ENCODE peak calls at places on chromosome X, in eight cellular contexts. I is ovary, F is BE2C, P is GM23338, H is left lung, E is IMR-90, M is esophagus muscularis mucosa, J is PC-3. D is an unnamed sample.

GRCh38 chrX:78303086-78303485 is 24.3 kb downstream of the CYSLTR1 start:
- DNase-seq in M (no peak), H (no peak), P (no peak), F (no peak), J (no peak), E (no peak), I (no peak), D (no peak)

GRCh38 chrX:115345654-115346014 is 56.1 kb downstream of the LUZP4 start:
- DNase-seq in H (no peak), J (no peak), F (no peak), I (no peak), E (no peak), M (no peak), P (no peak), D (peak; percentile 68)

GRCh38 chrX:24117288-24117687 is 32.2 kb upstream of the ZFX start:
- DNase-seq in J (peak; percentile 62), F (no peak), M (no peak), H (no peak), I (peak; percentile 38), P (no peak), E (peak; percentile 88), D (no peak)

GRCh38 chrX:132875705-132876508 is 82.5 kb downstream of the HS6ST2 start:
- DNase-seq in H (no peak), F (no peak), M (no peak), I (no peak), P (peak; percentile 64), E (no peak), J (peak; percentile 70), D (no peak)

GRCh38 chrX:152412105-152412504 is 39.0 kb downstream of the GABRA3 start:
- DNase-seq in H (no peak), E (no peak), M (no peak), I (no peak), J (no peak), P (no peak), F (no peak), D (no peak)

GRCh38 chrX:54178100-54178940 is 4.7 kb downstream of the FAM120C start:
- DNase-seq in F (no peak), P (no peak), I (no peak), H (no peak), J (peak; percentile 79), M (no peak), E (peak; percentile 82), D (no peak)

GRCh38 chrX:119887721-119888425 is 7.8 kb upstream of the AKAP14 start:
- DNase-seq in J (peak; percentile 81), M (no peak), P (peak; percentile 89), F (peak; percentile 84), H (peak; percentile 89), E (peak; percentile 30), I (peak; percentile 24), D (peak; percentile 64)

GRCh38 chrX:16869393-16870094 is 618 bp downstream of the RBBP7 start:
- DNase-seq in H (peak; percentile 78), I (no peak), E (peak; percentile 18), F (peak; percentile 54), M (no peak), P (peak; percentile 60), J (peak; percentile 50), D (peak; percentile 75)

GRCh38 chrX:134761788-134762187 is 103.5 kb upstream of the PLAC1 start:
- DNase-seq in H (no peak), P (peak; percentile 36), M (no peak), F (no peak), J (peak; percentile 56), I (no peak), E (no peak), D (peak; percentile 33)

GRCh38 chrX:71873459-71873833 is 37.2 kb upstream of the NHSL2 start:
- DNase-seq in M (no peak), P (no peak), F (no peak), E (no peak), J (no peak), I (no peak), H (no peak), D (no peak)

GRCh38 chrX:103464774-103465117 is 54.5 kb downstream of the RAB40A start:
- DNase-seq in J (peak; percentile 88), F (peak; percentile 58), M (peak; percentile 93), H (no peak), P (peak; percentile 75), I (peak; percentile 83), E (peak; percentile 72), D (peak; percentile 83)

GRCh38 chrX:44474410-44474809 is 68.2 kb downstream of the FUNDC1 start:
- DNase-seq in J (peak; percentile 61), P (no peak), M (no peak), E (no peak), I (no peak), H (no peak), F (no peak), D (no peak)

GRCh38 chrX:46569621-46570020 is 3.9 kb upstream of the CHST7 start:
- DNase-seq in M (no peak), I (no peak), H (no peak), E (no peak), P (no peak), J (no peak), F (peak; percentile 4), D (no peak)

GRCh38 chrX:24198101-24198500 is 48.6 kb downstream of the ZFX start:
- DNase-seq in I (no peak), F (no peak), J (no peak), H (no peak), M (no peak), P (no peak), E (no peak), D (no peak)

GRCh38 chrX:105460366-105460765 is 239.9 kb upstream of the TEX13A start:
- DNase-seq in J (peak; percentile 30), M (no peak), F (no peak), E (no peak), H (no peak), P (no peak), I (no peak), D (no peak)

GRCh38 chrX:53316121-53316859 is 34.9 kb upstream of the IQSEC2 start:
- DNase-seq in E (no peak), H (no peak), M (no peak), J (no peak), P (no peak), I (no peak), F (no peak), D (no peak)

GRCh38 chrX:48022100-48022499 is 15.3 kb downstream of the SPACA5 start:
- DNase-seq in P (no peak), F (no peak), I (no peak), E (no peak), M (no peak), J (no peak), H (no peak), D (no peak)

GRCh38 chrX:50402886-50403285 is 67.7 kb downstream of the DGKK start:
- DNase-seq in E (no peak), H (no peak), M (no peak), P (no peak), F (no peak), J (no peak), I (no peak), D (no peak)

GRCh38 chrX:39682778-39683177 is 415.0 kb downstream of the BCOR start:
- DNase-seq in J (no peak), I (no peak), E (no peak), P (peak; percentile 47), M (no peak), F (no peak), H (no peak), D (no peak)

GRCh38 chrX:19792412-19792811 is 95.0 kb downstream of the SH3KBP1 start:
- DNase-seq in H (no peak), P (no peak), I (no peak), F (no peak), E (no peak), J (no peak), M (no peak), D (no peak)
- H3K4me1 ChIP-seq in H (no peaks in the 10 kb centered on the region), P (no peaks in the 10 kb centered on the region), I (no peaks in the 10 kb centered on the region), F (no peaks in the 10 kb centered on the region), E (no peaks in the 10 kb centered on the region), J (peaks cover 2% of the 10 kb centered on the region), M (no peaks in the 10 kb centered on the region), D (no peaks in the 10 kb centered on the region)

DNA sequence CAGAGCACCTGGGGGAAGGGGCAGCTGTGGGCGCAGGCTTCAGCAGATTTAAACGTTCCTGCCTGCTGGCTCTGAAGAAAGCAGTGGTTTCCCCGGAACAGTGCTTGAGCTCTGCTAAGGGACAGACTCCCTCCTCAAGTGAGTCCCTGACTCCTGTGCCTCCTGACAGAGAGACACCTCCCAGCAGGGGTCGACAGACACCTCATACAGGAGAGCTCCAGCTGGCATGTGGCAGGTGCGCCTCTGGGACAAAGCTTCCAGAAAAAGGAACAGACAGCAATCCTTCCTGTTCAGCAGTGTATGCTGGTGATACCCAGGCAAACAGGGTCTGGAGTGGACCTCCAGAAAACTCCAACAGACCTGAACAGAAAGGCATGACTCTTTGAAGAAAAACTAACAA is 68.1 kb downstream of the ZC4H2 start:
- DNase-seq in F (no peak), J (no peak), H (no peak), I (no peak), M (no peak), E (no peak), P (no peak), D (no peak)
- H3K36me3 ChIP-seq in F (no peaks in the 10 kb centered on the region), J (no peaks in the 10 kb centered on the region), H (no peaks in the 10 kb centered on the region), I (no peaks in the 10 kb centered on the region), M (no peaks in the 10 kb centered on the region), E (no peaks in the 10 kb centered on the region), P (no peaks in the 10 kb centered on the region), D (no peaks in the 10 kb centered on the region)

GRCh38 chrX:139826065-139827044 is 106.5 kb downstream of the ATP11C start:
- DNase-seq in H (no peak), M (no peak), F (peak; percentile 13), J (peak; percentile 23), E (peak; percentile 83), I (no peak), P (no peak), D (no peak)
- H3K4me1 ChIP-seq in H (no peaks in the 10 kb centered on the region), M (peaks cover 10% of the 10 kb centered on the region), F (no peaks in the 10 kb centered on the region), J (peaks cover 23% of the 10 kb centered on the region), E (peaks cover 6% of the 10 kb centered on the region), I (peaks cover 2% of the 10 kb centered on the region), P (peaks cover 60% of the 10 kb centered on the region), D (peaks cover 22% of the 10 kb centered on the region)

DNA sequence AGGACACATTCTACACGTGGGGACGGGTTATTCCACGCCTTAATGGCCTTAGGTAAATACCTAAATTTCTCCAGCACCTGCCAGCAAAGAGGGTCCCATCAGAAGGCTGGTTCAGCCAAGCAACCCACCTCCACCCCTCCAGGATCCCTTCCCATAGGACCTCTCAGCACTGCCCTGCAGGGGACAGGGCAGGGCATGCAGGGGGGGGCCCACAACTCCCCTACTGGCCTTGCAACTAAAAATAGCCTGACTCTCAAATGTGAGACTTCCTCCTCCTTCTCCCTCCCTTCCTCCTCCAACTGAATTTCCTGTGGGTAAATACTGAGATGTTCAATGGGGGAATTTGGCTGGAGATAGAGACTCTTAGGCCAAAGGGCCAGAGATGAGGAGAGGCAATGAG is 6.3 kb downstream of the LAS1L start:
- DNase-seq in P (no peak), H (no peak), I (no peak), F (no peak), E (no peak), J (no peak), M (no peak), D (no peak)
- H3K36me3 ChIP-seq in P (peaks cover 7% of the 10 kb centered on the region), H (peaks cover 75% of the 10 kb centered on the region), I (no peaks in the 10 kb centered on the region), F (peaks cover 26% of the 10 kb centered on the region), E (peaks cover 12% of the 10 kb centered on the region), J (peaks cover 54% of the 10 kb centered on the region), M (peaks cover 8% of the 10 kb centered on the region), D (no peaks in the 10 kb centered on the region)

GRCh38 chrX:1493317-1493856 is 40.7 kb upstream of the ASMTL start:
- DNase-seq in F (no peak), J (no peak), M (no peak), I (no peak), P (no peak), H (no peak), E (no peak), D (no peak)
- H3K4me1 ChIP-seq in F (no peaks in the 10 kb centered on the region), J (no peaks in the 10 kb centered on the region), M (peaks cover 5% of the 10 kb centered on the region), I (no peaks in the 10 kb centered on the region), P (peaks cover 8% of the 10 kb centered on the region), H (no peaks in the 10 kb centered on the region), E (no peaks in the 10 kb centered on the region), D (no peaks in the 10 kb centered on the region)

GRCh38 chrX:67545772-67546495 is 2.1 kb downstream of the AR start:
- DNase-seq in P (peak; percentile 26), E (no peak), F (no peak), J (no peak), M (no peak), H (peak; percentile 68), I (peak; percentile 38), D (peak; percentile 36)
- H3K36me3 ChIP-seq in P (no peaks in the 10 kb centered on the region), E (no peaks in the 10 kb centered on the region), F (no peaks in the 10 kb centered on the region), J (no peaks in the 10 kb centered on the region), M (no peaks in the 10 kb centered on the region), H (no peaks in the 10 kb centered on the region), I (no peaks in the 10 kb centered on the region), D (no peaks in the 10 kb centered on the region)

D was measured in cardiac muscle cell.